ENCODE peak calls at places on chromosomes 5 and 9, in nine cellular contexts. O, J, C, T, Y, R, H, K and P are unnamed samples.

GRCh38 chr5:124583469-124584350 is 162.7 kb downstream of the ZNF608 start:
- DNase-seq in C (no peak), R (no peak), Y (no peak), O (peak; percentile 48), H (no peak), K (no peak), J (peak; percentile 81), T (peak; percentile 68), P (peak; percentile 86)

GRCh38 chr5:15170173-15170572 is 298.6 kb upstream of the ANKH start:
- DNase-seq in O (no peak), Y (no peak), C (no peak), T (no peak), H (no peak), J (no peak), K (no peak), R (no peak), P (no peak)

GRCh38 chr9:128689293-128689770 is 310 bp downstream of the SET start:
- DNase-seq in H (peak; percentile 58), R (no peak), T (no peak), K (no peak), O (no peak), J (no peak), Y (peak; percentile 73), C (peak; percentile 70), P (no peak)

GRCh38 chr5:40240111-40240510 is 439.6 kb upstream of the PTGER4 start:
- DNase-seq in T (no peak), J (no peak), O (peak; percentile 63), Y (no peak), C (no peak), H (no peak), R (no peak), K (no peak), P (no peak)

GRCh38 chr9:116935149-116935897 is 248.2 kb downstream of the TRIM32 start:
- DNase-seq in T (no peak), J (no peak), R (no peak), Y (no peak), C (no peak), K (no peak), H (no peak), O (no peak), P (peak; percentile 12)

GRCh38 chr9:114035221-114035844 is 42.8 kb downstream of the AMBP start:
- DNase-seq in K (no peak), J (no peak), O (peak; percentile 9), T (no peak), C (no peak), Y (no peak), H (no peak), R (no peak), P (no peak)

GRCh38 chr9:73753171-73753570 is 601.5 kb downstream of the ANXA1 start:
- DNase-seq in R (no peak), C (no peak), T (no peak), O (no peak), H (no peak), J (no peak), K (no peak), Y (no peak), P (no peak)

GRCh38 chr5:33102551-33102950 is 338.2 kb upstream of the TARS1 start:
- DNase-seq in T (no peak), H (no peak), O (no peak), J (no peak), Y (no peak), K (no peak), R (no peak), C (no peak), P (no peak)

GRCh38 chr5:147017191-147017590 is 138.6 kb upstream of the PPP2R2B start:
- DNase-seq in C (no peak), H (no peak), Y (no peak), T (no peak), R (no peak), K (no peak), O (no peak), J (no peak), P (no peak)

GRCh38 chr5:168946363-168946762 is 354.6 kb downstream of the SLIT3 start:
- DNase-seq in R (no peak), C (no peak), J (peak; percentile 11), T (no peak), Y (no peak), K (no peak), O (peak; percentile 54), H (no peak), P (peak; percentile 4)

GRCh38 chr9:91746904-91747303 is 203.1 kb downstream of the ROR2 start:
- DNase-seq in T (no peak), R (no peak), Y (no peak), O (no peak), H (no peak), J (peak; percentile 41), K (no peak), C (no peak), P (no peak)

GRCh38 chr9:84067851-84068250 is 87.2 kb downstream of the RMI1 start:
- DNase-seq in J (no peak), T (no peak), Y (no peak), H (no peak), R (no peak), K (no peak), O (no peak), C (no peak), P (no peak)

GRCh38 chr5:137209232-137209810 is 289.8 kb downstream of the SPOCK1 start:
- DNase-seq in T (no peak), C (no peak), R (no peak), J (no peak), O (no peak), Y (no peak), H (no peak), K (no peak), P (no peak)

GRCh38 chr5:124795829-124796228 is 49.4 kb upstream of the ZNF608 start:
- DNase-seq in Y (no peak), J (no peak), O (no peak), K (no peak), T (no peak), R (no peak), C (no peak), H (no peak), P (no peak)

GRCh38 chr9:13424204-13424603 is 144.7 kb upstream of the MPDZ start:
- DNase-seq in H (no peak), C (no peak), Y (no peak), O (no peak), R (no peak), T (no peak), J (no peak), K (no peak), P (no peak)

GRCh38 chr5:143976055-143976454 is 164.1 kb downstream of the HMHB1 start:
- DNase-seq in T (peak; percentile 28), J (no peak), Y (no peak), H (no peak), K (no peak), O (no peak), C (no peak), R (no peak), P (no peak)

GRCh38 chr9:17063535-17064135 is 71.2 kb upstream of the CNTLN start:
- DNase-seq in O (no peak), H (no peak), C (no peak), Y (no peak), K (no peak), J (peak; percentile 52), T (peak; percentile 41), R (no peak), P (peak; percentile 69)

GRCh38 chr5:14707811-14708210 is 43.3 kb downstream of the OTULIN start:
- DNase-seq in O (peak; percentile 15), J (no peak), R (no peak), K (no peak), T (no peak), C (no peak), H (no peak), Y (no peak), P (no peak)

GRCh38 chr9:114745108-114745848 is 60.6 kb downstream of the TNFSF15 start:
- DNase-seq in H (no peak), K (no peak), R (no peak), O (no peak), Y (no peak), T (no peak), C (no peak), J (no peak), P (no peak)

GRCh38 chr9:99187311-99187710 is 34.4 kb downstream of the ALG2 start:
- DNase-seq in O (no peak), Y (no peak), C (no peak), K (no peak), J (no peak), T (no peak), H (no peak), R (no peak), P (no peak)

GRCh38 chr5:173291722-173292658 is 36.2 kb downstream of the STC2 start:
- DNase-seq in Y (no peak), H (no peak), T (no peak), K (no peak), C (no peak), O (no peak), R (no peak), J (no peak), P (no peak)

GRCh38 chr9:110116543-110116885 is 91.4 kb downstream of the C9orf152 start:
- DNase-seq in O (no peak), T (peak; percentile 91), J (no peak), R (peak; percentile 20), K (no peak), H (no peak), Y (no peak), C (no peak), P (no peak)

GRCh38 chr5:176817369-176817841 is 7.0 kb downstream of the UNC5A start:
- DNase-seq in J (no peak), Y (no peak), H (no peak), O (no peak), R (no peak), K (no peak), C (no peak), T (no peak), P (no peak)

GRCh38 chr9:135920973-135921585 is 13.7 kb upstream of the CAMSAP1 start:
- DNase-seq in J (no peak), C (no peak), R (no peak), T (no peak), O (no peak), Y (no peak), K (no peak), H (no peak), P (no peak)

GRCh38 chr5:68409259-68409658 is 193.7 kb downstream of the PIK3R1 start:
- DNase-seq in K (no peak), T (peak; percentile 85), Y (no peak), C (no peak), J (no peak), R (no peak), O (no peak), H (no peak), P (no peak)

GRCh38 chr5:174101331-174101730 is 55.8 kb downstream of the NSG2 start:
- DNase-seq in H (no peak), C (no peak), Y (no peak), J (no peak), O (no peak), K (no peak), R (no peak), T (no peak), P (no peak)

GRCh38 chr5:101326766-101327165 is 423.7 kb upstream of the ST8SIA4 start:
- DNase-seq in K (no peak), C (no peak), J (no peak), H (no peak), T (no peak), Y (no peak), O (no peak), R (no peak), P (no peak)

GRCh38 chr5:150112211-150113046 is 26.1 kb upstream of the CSF1R start:
- DNase-seq in C (peak; percentile 73), O (no peak), K (peak; percentile 37), J (no peak), T (peak; percentile 89), Y (peak; percentile 80), R (no peak), H (no peak), P (no peak)

GRCh38 chr5:132561601-132562000 is 4.8 kb downstream of the RAD50 start:
- DNase-seq in C (no peak), T (no peak), J (no peak), R (no peak), Y (no peak), O (no peak), H (no peak), K (no peak), P (no peak)

GRCh38 chr9:27090716-27091115 is 18.3 kb upstream of the TEK start:
- DNase-seq in R (no peak), J (no peak), K (no peak), Y (no peak), H (no peak), T (no peak), C (no peak), O (no peak), P (no peak)

GRCh38 chr9:132488611-132489010 is 78.6 kb downstream of the CFAP77 start:
- DNase-seq in Y (no peak), O (no peak), H (no peak), K (no peak), T (no peak), C (no peak), R (no peak), J (no peak), P (no peak)